ENCODE peak calls at places on chromosomes 1 and 21, in four cellular contexts. P is upper lobe of left lung, L is spleen, Y is testis. T is an unnamed sample.

GRCh38 chr1:46442317-46443161 is 47.1 kb upstream of the DMBX1 start:
- DNase-seq in P (peak; percentile 78), L (peak; percentile 86), Y (peak; percentile 90), T (peak; percentile 86)

GRCh38 chr1:157240495-157241184 is 102.4 kb upstream of the ETV3 start:
- DNase-seq in P (peak; percentile 94), L (no peak), Y (peak; percentile 32), T (no peak)

GRCh38 chr1:243796016-243796415 is 54.0 kb downstream of the AKT3 start:
- DNase-seq in P (no peak), L (no peak), Y (no peak), T (no peak)

GRCh38 chr1:166080277-166080964 is 86.4 kb downstream of the FAM78B start:
- DNase-seq in P (no peak), L (no peak), Y (no peak), T (peak; percentile 5)

GRCh38 chr1:244964112-244964971 is 100.0 kb upstream of the HNRNPU start:
- DNase-seq in P (peak; percentile 29), L (no peak), Y (no peak), T (peak; percentile 51)

GRCh38 chr1:31576743-31577455 is 584 bp downstream of the TINAGL1 start:
- DNase-seq in P (no peak), L (no peak), Y (peak; percentile 11), T (no peak)

GRCh38 chr1:152566681-152567080 is at the start of gene LCE3E:
- DNase-seq in P (no peak), L (no peak), Y (no peak), T (no peak)

GRCh38 chr1:175824079-175824478 is 80.7 kb upstream of the TNR start:
- DNase-seq in P (no peak), L (no peak), Y (peak; percentile 62), T (peak; percentile 25)

GRCh38 chr21:22575165-22575584 is 1577.0 kb downstream of the NCAM2 start:
- DNase-seq in P (no peak), L (no peak), Y (peak; percentile 22), T (peak; percentile 50)

GRCh38 chr1:147452809-147453208 is 88.5 kb upstream of the BCL9 start:
- DNase-seq in P (no peak), L (no peak), Y (no peak), T (no peak)

GRCh38 chr1:82317671-82318070 is 516.9 kb downstream of the ADGRL2 start:
- DNase-seq in P (no peak), L (no peak), Y (no peak), T (no peak)

GRCh38 chr1:117161887-117162286 is 40.3 kb upstream of the TRIM45 start:
- DNase-seq in P (no peak), L (no peak), Y (no peak), T (no peak)

GRCh38 chr1:81052162-81052561 is 748.6 kb upstream of the ADGRL2 start:
- DNase-seq in P (no peak), L (no peak), Y (no peak), T (no peak)
- TF ChIP-seq POLR2A in P (no peak), L (no peak), Y (no peak), T (no peak)

GRCh38 chr1:92961896-92962752 is 862 bp upstream of the DIPK1A start:
- DNase-seq in P (peak; percentile 32), L (no peak), Y (peak; percentile 68), T (peak; percentile 42)

GRCh38 chr1:92958203-92958970 is 2.9 kb downstream of the DIPK1A start:
- DNase-seq in P (no peak), L (no peak), Y (no peak), T (no peak)

GRCh38 chr1:92965003-92965402 is 3.7 kb upstream of the DIPK1A start:
- DNase-seq in P (no peak), L (no peak), Y (no peak), T (no peak)

GRCh38 chr1:92960395-92961130 is 699 bp downstream of the DIPK1A start:
- DNase-seq in P (peak; percentile 70), L (peak; percentile 82), Y (peak; percentile 78), T (peak; percentile 82)

DNA sequence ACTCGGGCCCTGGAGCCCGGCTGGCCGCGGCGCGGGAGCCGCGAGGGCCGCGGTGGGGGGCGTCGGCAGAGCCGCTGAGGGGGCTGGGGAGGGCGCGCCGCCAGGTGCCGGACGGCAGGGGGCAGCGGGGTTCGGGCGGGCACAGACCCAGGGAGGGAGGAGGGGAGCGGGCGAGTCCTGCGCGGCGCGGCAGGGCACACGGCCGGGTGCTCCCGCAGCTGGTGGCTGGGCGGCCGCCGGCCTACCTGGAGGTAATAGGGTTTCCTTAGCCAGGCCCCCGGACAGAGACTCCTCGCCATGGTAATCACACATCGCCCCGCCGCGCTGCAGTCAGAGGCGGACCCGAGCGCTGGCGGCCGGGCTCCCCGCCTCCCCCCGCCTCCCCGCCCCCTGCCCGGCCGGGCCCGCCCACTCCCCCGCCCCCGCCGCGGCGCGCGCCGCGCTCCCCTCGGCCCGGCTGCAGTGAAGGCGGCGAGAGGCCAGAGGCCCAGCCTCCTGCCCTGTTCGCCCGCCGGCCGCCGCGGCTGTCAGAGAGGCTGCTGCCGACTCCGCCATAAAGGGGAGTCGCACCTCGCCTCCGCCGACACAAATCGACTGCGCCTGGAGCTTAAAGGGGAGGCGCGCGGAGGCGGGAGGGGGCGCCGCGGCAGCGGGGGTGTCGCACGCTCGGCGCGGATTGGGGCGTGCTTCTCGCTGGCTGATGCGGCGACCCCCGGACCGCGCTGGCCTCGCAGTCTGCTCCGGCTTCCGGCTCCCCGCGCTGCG is at the start of gene DIPK1A:
- DNase-seq in P (peak; percentile 74), L (peak; percentile 96), Y (peak; percentile 85), T (peak; percentile 84)
- TF ChIP-seq POLR2A in P (peak; percentile 67), L (peak; percentile 30), Y (no peak), T (peak; percentile 12)

DNA sequence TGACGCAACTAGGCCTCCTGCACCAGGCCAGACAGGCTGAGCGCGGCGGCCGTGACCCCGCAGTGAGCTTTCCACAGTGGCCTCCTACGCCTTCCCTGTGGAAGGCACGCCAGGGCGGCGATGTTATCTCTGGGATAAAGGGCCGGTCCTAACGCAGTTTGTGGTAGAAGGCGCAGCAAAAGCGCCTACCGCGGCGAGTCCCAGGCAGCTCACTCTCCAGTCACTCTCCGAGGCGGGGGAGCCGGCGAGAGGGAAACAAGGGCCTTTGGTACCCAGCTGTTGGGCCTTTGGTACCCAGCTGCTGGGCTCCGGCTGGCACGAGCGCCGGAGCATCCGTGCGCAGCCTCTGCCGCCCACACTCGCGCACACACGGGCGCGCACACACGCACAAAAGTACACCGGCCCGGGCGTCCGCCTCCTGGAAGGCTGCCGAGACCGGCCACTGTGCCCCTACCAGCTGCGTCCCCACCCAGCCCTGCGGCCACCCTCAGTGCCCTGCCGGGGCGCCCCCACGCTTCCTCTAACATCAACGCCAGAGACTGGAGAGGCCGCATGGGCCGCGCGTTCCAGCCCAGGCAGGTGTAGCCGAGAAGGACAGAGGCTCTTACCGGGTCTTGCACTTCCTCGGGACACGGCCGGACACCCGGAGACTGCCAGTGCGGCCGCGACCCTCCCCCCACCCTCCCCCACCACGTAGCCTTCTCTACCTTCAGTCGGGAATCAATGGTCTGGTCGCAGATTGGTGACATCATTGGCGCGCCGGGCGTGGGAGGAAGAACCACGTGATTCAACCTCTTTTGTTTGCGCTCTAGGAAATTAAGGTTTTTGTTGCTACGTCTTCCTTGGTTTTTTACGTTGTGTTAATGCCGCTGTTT is 19.5 kb upstream of the ADAR start:
- DNase-seq in P (peak; percentile 87), L (peak; percentile 94), Y (peak; percentile 95), T (peak; percentile 91)
- TF ChIP-seq POLR2A in P (no peak), L (no peak), Y (no peak), T (no peak)

GRCh38 chr1:182143825-182144661 is 82.5 kb upstream of the ZNF648 start:
- DNase-seq in P (peak; percentile 85), L (peak; percentile 90), Y (peak; percentile 87), T (peak; percentile 94)
- TF ChIP-seq POLR2A in P (no peak), L (no peak), Y (no peak), T (no peak)

GRCh38 chr21:26842300-26842699 is 2.9 kb downstream of the ADAMTS1 start:
- DNase-seq in P (no peak), L (no peak), Y (no peak), T (no peak)

GRCh38 chr21:26845066-26845749 is at the start of gene ADAMTS1:
- DNase-seq in P (peak; percentile 70), L (peak; percentile 85), Y (peak; percentile 91), T (no peak)

GRCh38 chr21:26842976-26843911 is 2.0 kb downstream of the ADAMTS1 start:
- DNase-seq in P (peak; percentile 89), L (peak; percentile 80), Y (peak; percentile 92), T (no peak)

GRCh38 chr21:26844258-26845065 is 747 bp downstream of the ADAMTS1 start:
- DNase-seq in P (no peak), L (peak; percentile 77), Y (peak; percentile 59), T (no peak)

GRCh38 chr21:26843912-26844257 is 1.3 kb downstream of the ADAMTS1 start:
- DNase-seq in P (no peak), L (no peak), Y (no peak), T (no peak)
- TF ChIP-seq POLR2A in P (no peak), L (no peak), Y (no peak), T (no peak)

DNA sequence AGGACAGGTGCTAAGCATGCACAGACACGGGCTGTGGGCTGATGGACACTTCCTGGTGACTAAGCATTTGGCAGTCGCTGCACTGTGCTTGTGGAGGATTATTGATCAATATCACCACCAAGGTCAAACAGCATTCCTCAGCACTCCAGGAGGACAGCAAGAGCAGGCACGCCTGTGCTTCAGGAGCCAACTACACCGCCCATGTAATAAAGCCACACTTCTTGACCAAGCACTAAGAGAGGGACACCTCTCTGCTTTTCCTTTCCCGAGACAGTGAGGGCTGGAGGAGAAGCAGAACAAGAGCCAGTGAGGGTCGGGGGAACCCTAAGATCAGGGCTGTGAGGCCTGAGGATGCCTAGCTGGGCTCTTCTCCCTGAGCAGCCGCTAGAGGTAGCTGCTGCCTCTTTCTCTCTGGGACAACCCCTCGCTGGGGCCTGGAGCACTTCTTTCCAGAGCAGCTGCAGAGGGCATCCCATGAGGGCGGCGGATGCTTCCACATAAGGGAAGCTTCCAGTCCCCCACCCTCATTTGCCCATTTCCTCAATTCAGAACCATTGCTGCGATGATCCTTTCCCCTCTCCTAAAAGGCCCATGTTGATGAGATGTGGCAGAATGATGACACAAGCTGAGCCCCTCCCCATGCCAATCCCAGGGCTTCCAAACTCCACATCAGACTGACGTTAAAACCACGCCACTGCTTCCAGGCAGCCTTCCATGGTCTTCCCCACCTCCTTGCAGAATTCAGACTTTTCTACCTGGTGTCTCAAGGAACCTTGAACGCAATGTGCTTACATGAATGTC is 19.1 kb downstream of the RAB7B start:
- DNase-seq in P (peak; percentile 61), L (no peak), Y (peak; percentile 80), T (peak; percentile 72)
- TF ChIP-seq POLR2A in P (no peak), L (no peak), Y (no peak), T (no peak)

DNA sequence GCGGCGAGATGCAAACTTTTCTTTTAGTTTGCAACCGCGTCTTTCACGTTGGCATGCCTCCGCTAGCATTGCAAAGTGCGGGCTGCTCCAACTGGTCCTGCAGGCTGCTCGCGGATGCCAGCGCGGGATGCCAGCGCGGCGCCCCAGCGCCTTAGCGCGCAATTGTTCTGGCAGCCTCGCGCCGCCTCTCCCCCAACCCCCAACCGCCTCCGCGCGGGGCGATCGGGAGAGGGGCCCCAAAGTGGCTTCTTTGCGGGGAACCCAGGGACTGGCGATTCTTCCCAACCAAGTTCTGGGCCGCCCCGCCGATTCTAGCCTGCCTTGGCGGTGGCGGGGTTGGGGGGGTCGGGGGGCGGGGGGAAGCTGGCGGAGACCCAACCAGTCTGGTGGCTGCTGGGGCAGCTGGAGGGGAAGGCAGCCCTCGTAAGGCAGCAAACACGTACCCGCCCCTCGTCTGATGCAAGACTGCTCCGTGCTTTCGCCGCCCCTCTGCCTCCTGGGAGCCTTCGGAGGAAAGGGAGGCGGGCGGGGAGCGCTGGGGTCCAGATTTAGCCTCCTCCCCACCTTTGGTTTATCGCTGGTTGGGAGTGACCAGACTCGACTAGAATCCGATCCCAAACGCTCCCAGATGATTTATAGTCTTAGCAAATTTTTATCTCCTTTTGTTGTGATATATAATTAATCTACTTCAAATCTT is 756 bp downstream of the PHGDH start:
- DNase-seq in P (peak; percentile 71), L (no peak), Y (peak; percentile 79), T (peak; percentile 93)
- TF ChIP-seq POLR2A in P (no peak), L (no peak), Y (no peak), T (no peak)

GRCh38 chr21:44057960-44058651 is 46.0 kb downstream of the TRAPPC10 start:
- DNase-seq in P (no peak), L (no peak), Y (no peak), T (no peak)
- TF ChIP-seq POLR2A in P (no peak), L (no peak), Y (no peak), T (no peak)